ENCODE peak calls at places on chromosomes 7 and 10, in five cellular contexts. B is erythroblast, H is SJSA1, Q is AML-193, U is PC-9. Z is an unnamed sample.

GRCh38 chr7:32616625-32617024 is 121.3 kb downstream of the AVL9 start:
- DNase-seq in B (peak), H (no peak), Q (no peak), U (peak), Z (peak)

GRCh38 chr7:24980695-24981543 is 941 bp upstream of the OSBPL3 start:
- DNase-seq in B (peak), H (peak), Q (no peak), U (peak), Z (no peak)

GRCh38 chr7:7099584-7100014 is 82.7 kb upstream of the C1GALT1 start:
- DNase-seq in B (peak), H (peak), Q (no peak), U (peak), Z (peak)

GRCh38 chr10:30028006-30028441 is 31.4 kb downstream of the JCAD start:
- DNase-seq in B (no peak), H (no peak), Q (no peak), U (no peak), Z (no peak)

GRCh38 chr7:114086491-114086905 is 167.7 kb upstream of the PPP1R3A start:
- DNase-seq in B (no peak), H (no peak), Q (no peak), U (no peak), Z (no peak)

GRCh38 chr10:26628395-26628794 is 69.1 kb upstream of the PDSS1 start:
- DNase-seq in B (no peak), H (no peak), Q (no peak), U (no peak), Z (peak)

GRCh38 chr7:129635300-129636029 is 23.9 kb downstream of the NRF1 start:
- DNase-seq in B (peak), H (peak), Q (peak), U (peak), Z (peak)

GRCh38 chr7:119925890-119926289 is 347.1 kb upstream of the KCND2 start:
- DNase-seq in B (peak), H (no peak), Q (no peak), U (no peak), Z (no peak)

GRCh38 chr10:79413196-79413595 is 32.2 kb downstream of the ZCCHC24 start:
- DNase-seq in B (no peak), H (peak), Q (peak), U (no peak), Z (peak)

GRCh38 chr7:46747869-46748576 is 827.0 kb upstream of the IGFBP3 start:
- DNase-seq in B (no peak), H (no peak), Q (no peak), U (no peak), Z (no peak)

GRCh38 chr7:53383131-53383530 is 347.7 kb downstream of the POM121L12 start:
- DNase-seq in B (no peak), H (no peak), Q (no peak), U (no peak), Z (no peak)

GRCh38 chr7:3494890-3495289 is 193.8 kb downstream of the SDK1 start:
- DNase-seq in B (no peak), H (no peak), Q (no peak), U (no peak), Z (no peak)

GRCh38 chr10:125087191-125087896 is 73.0 kb downstream of the CTBP2 start:
- DNase-seq in B (no peak), H (no peak), Q (no peak), U (no peak), Z (no peak)

GRCh38 chr10:4663162-4663992 is 162.6 kb upstream of the AKR1E2 start:
- DNase-seq in B (peak), H (peak), Q (no peak), U (peak), Z (peak)

GRCh38 chr10:88553116-88553752 is 29.9 kb downstream of the RNLS start:
- DNase-seq in B (peak), H (peak), Q (peak), U (peak), Z (peak)

GRCh38 chr7:74439546-74439945 is 14.2 kb upstream of the GTF2IRD1 start:
- DNase-seq in B (no peak), H (no peak), Q (no peak), U (no peak), Z (no peak)

GRCh38 chr7:40194743-40195142 is 59.9 kb downstream of the SUGCT start:
- DNase-seq in B (no peak), H (no peak), Q (no peak), U (no peak), Z (no peak)

GRCh38 chr7:154960063-154960790 is 42.7 kb downstream of the PAXIP1 start:
- DNase-seq in B (no peak), H (no peak), Q (no peak), U (no peak), Z (no peak)

GRCh38 chr7:150388709-150389531 is 9.8 kb downstream of the ZNF775 start:
- DNase-seq in B (no peak), H (no peak), Q (no peak), U (no peak), Z (peak)

GRCh38 chr7:67344481-67345193 is 348.0 kb downstream of the TYW1 start:
- DNase-seq in B (no peak), H (no peak), Q (no peak), U (no peak), Z (no peak)

GRCh38 chr7:44193011-44193802 is 4.0 kb upstream of the GCK start:
- DNase-seq in B (peak), H (no peak), Q (no peak), U (no peak), Z (no peak)

GRCh38 chr7:75038508-75038907 is 35.1 kb downstream of the RCC1L start:
- DNase-seq in B (no peak), H (no peak), Q (no peak), U (no peak), Z (no peak)

GRCh38 chr10:114746531-114746930 is 75.0 kb upstream of the FHIP2A start:
- DNase-seq in B (no peak), H (no peak), Q (no peak), U (no peak), Z (no peak)

GRCh38 chr7:13908667-13909382 is 80.6 kb downstream of the ETV1 start:
- DNase-seq in B (no peak), H (no peak), Q (no peak), U (peak), Z (peak)

GRCh38 chr7:159207398-159207797 is 62.7 kb upstream of the VIPR2 start:
- DNase-seq in B (no peak), H (no peak), Q (no peak), U (no peak), Z (no peak)

Z was measured in MV-4-11.